ENCODE peak calls at places on chromosome 15, in nine cellular contexts. One of them, this sample, is unnamed. For H3K4me1, the result is how much of the 10 kb centered on the place peaks cover.

GRCh38 chr15:57345584-57345983 is 30.7 kb upstream of the CGNL1 start:
- DNase-seq in prostate gland: no peak
- DNase-seq in hepatocyte: peak
- DNase-seq in lower lobe of right lung: no peak
- DNase-seq in IMR-90: no peak
- DNase-seq in heart left ventricle: no peak
- DNase-seq in psoas muscle: no peak
- DNase-seq in colonic mucosa: no peak
- DNase-seq in HepG2: peak
- DNase-seq in this sample: no peak

GRCh38 chr15:63506537-63507035 is 2.2 kb downstream of the USP3 start:
- DNase-seq in prostate gland: peak
- DNase-seq in hepatocyte: no peak
- DNase-seq in lower lobe of right lung: no peak
- DNase-seq in IMR-90: no peak
- DNase-seq in heart left ventricle: no peak
- DNase-seq in psoas muscle: no peak
- DNase-seq in colonic mucosa: peak
- DNase-seq in HepG2: peak
- DNase-seq in this sample: no peak

GRCh38 chr15:61222010-61222409 is 7.1 kb downstream of the RORA start:
- DNase-seq in prostate gland: no peak
- DNase-seq in hepatocyte: no peak
- DNase-seq in lower lobe of right lung: no peak
- DNase-seq in IMR-90: no peak
- DNase-seq in heart left ventricle: no peak
- DNase-seq in psoas muscle: no peak
- DNase-seq in colonic mucosa: no peak
- DNase-seq in HepG2: no peak
- DNase-seq in this sample: no peak

GRCh38 chr15:83304861-83305661 is 20.6 kb upstream of the BNC1 start:
- DNase-seq in prostate gland: no peak
- DNase-seq in hepatocyte: no peak
- DNase-seq in lower lobe of right lung: no peak
- DNase-seq in IMR-90: peak
- DNase-seq in heart left ventricle: no peak
- DNase-seq in psoas muscle: no peak
- DNase-seq in colonic mucosa: no peak
- DNase-seq in HepG2: no peak
- DNase-seq in this sample: no peak

GRCh38 chr15:51888593-51889195 is 59.2 kb downstream of the TMOD3 start:
- DNase-seq in prostate gland: no peak
- DNase-seq in hepatocyte: peak
- DNase-seq in lower lobe of right lung: no peak
- DNase-seq in IMR-90: peak
- DNase-seq in heart left ventricle: no peak
- DNase-seq in psoas muscle: no peak
- DNase-seq in colonic mucosa: no peak
- DNase-seq in HepG2: no peak
- DNase-seq in this sample: no peak

GRCh38 chr15:41013698-41014414 is 60.6 kb downstream of the CHAC1 start:
- DNase-seq in prostate gland: no peak
- DNase-seq in hepatocyte: no peak
- DNase-seq in lower lobe of right lung: no peak
- DNase-seq in IMR-90: peak
- DNase-seq in heart left ventricle: no peak
- DNase-seq in psoas muscle: no peak
- DNase-seq in colonic mucosa: no peak
- DNase-seq in HepG2: no peak
- DNase-seq in this sample: no peak

GRCh38 chr15:90106522-90107117 is 4.4 kb upstream of the IDH2 start:
- DNase-seq in prostate gland: peak
- DNase-seq in hepatocyte: peak
- DNase-seq in lower lobe of right lung: no peak
- DNase-seq in IMR-90: peak
- DNase-seq in heart left ventricle: peak
- DNase-seq in psoas muscle: peak
- DNase-seq in colonic mucosa: peak
- DNase-seq in HepG2: no peak
- DNase-seq in this sample: no peak

GRCh38 chr15:81893182-81893833 is 152.5 kb downstream of the MEX3B start:
- DNase-seq in prostate gland: no peak
- DNase-seq in hepatocyte: no peak
- DNase-seq in lower lobe of right lung: no peak
- DNase-seq in IMR-90: no peak
- DNase-seq in heart left ventricle: no peak
- DNase-seq in psoas muscle: no peak
- DNase-seq in colonic mucosa: no peak
- DNase-seq in HepG2: no peak
- DNase-seq in this sample: no peak

GRCh38 chr15:25362545-25362944 is 76.3 kb downstream of the UBE3A start:
- DNase-seq in prostate gland: no peak
- DNase-seq in hepatocyte: no peak
- DNase-seq in lower lobe of right lung: no peak
- DNase-seq in IMR-90: no peak
- DNase-seq in heart left ventricle: no peak
- DNase-seq in psoas muscle: no peak
- DNase-seq in colonic mucosa: no peak
- DNase-seq in HepG2: no peak
- DNase-seq in this sample: no peak

GRCh38 chr15:22956257-22956979 is 23.8 kb downstream of the CYFIP1 start:
- DNase-seq in prostate gland: no peak
- DNase-seq in hepatocyte: no peak
- DNase-seq in lower lobe of right lung: no peak
- DNase-seq in IMR-90: no peak
- DNase-seq in heart left ventricle: peak
- DNase-seq in psoas muscle: no peak
- DNase-seq in colonic mucosa: no peak
- DNase-seq in HepG2: no peak
- DNase-seq in this sample: no peak

GRCh38 chr15:78210349-78210717 is 24.0 kb downstream of the ACSBG1 start:
- DNase-seq in prostate gland: no peak
- DNase-seq in hepatocyte: no peak
- DNase-seq in lower lobe of right lung: no peak
- DNase-seq in IMR-90: no peak
- DNase-seq in heart left ventricle: no peak
- DNase-seq in psoas muscle: no peak
- DNase-seq in colonic mucosa: peak
- DNase-seq in HepG2: no peak
- DNase-seq in this sample: no peak

GRCh38 chr15:54915382-54915781 is 281.4 kb downstream of the RSL24D1 start:
- DNase-seq in prostate gland: no peak
- DNase-seq in hepatocyte: no peak
- DNase-seq in lower lobe of right lung: no peak
- DNase-seq in IMR-90: no peak
- DNase-seq in heart left ventricle: no peak
- DNase-seq in psoas muscle: no peak
- DNase-seq in colonic mucosa: no peak
- DNase-seq in HepG2: no peak
- DNase-seq in this sample: no peak

GRCh38 chr15:71730277-71731144 is 79.8 kb upstream of the NR2E3 start:
- DNase-seq in prostate gland: peak
- DNase-seq in hepatocyte: peak
- DNase-seq in lower lobe of right lung: no peak
- DNase-seq in IMR-90: peak
- DNase-seq in heart left ventricle: no peak
- DNase-seq in psoas muscle: no peak
- DNase-seq in colonic mucosa: peak
- DNase-seq in HepG2: peak
- DNase-seq in this sample: peak

GRCh38 chr15:59688383-59688887 is 685 bp downstream of the BNIP2 start:
- DNase-seq in prostate gland: peak
- DNase-seq in hepatocyte: no peak
- DNase-seq in lower lobe of right lung: no peak
- DNase-seq in IMR-90: peak
- DNase-seq in heart left ventricle: no peak
- DNase-seq in psoas muscle: no peak
- DNase-seq in colonic mucosa: no peak
- DNase-seq in HepG2: peak
- DNase-seq in this sample: no peak

GRCh38 chr15:71562251-71562650 is 248.1 kb upstream of the NR2E3 start:
- DNase-seq in prostate gland: no peak
- DNase-seq in hepatocyte: no peak
- DNase-seq in lower lobe of right lung: no peak
- DNase-seq in IMR-90: no peak
- DNase-seq in heart left ventricle: no peak
- DNase-seq in psoas muscle: no peak
- DNase-seq in colonic mucosa: no peak
- DNase-seq in HepG2: no peak
- DNase-seq in this sample: no peak

GRCh38 chr15:35321926-35322325 is 224.0 kb downstream of the DPH6 start:
- DNase-seq in prostate gland: no peak
- DNase-seq in hepatocyte: no peak
- DNase-seq in lower lobe of right lung: no peak
- DNase-seq in IMR-90: no peak
- DNase-seq in heart left ventricle: no peak
- DNase-seq in psoas muscle: no peak
- DNase-seq in colonic mucosa: no peak
- DNase-seq in HepG2: no peak
- DNase-seq in this sample: no peak

DNA sequence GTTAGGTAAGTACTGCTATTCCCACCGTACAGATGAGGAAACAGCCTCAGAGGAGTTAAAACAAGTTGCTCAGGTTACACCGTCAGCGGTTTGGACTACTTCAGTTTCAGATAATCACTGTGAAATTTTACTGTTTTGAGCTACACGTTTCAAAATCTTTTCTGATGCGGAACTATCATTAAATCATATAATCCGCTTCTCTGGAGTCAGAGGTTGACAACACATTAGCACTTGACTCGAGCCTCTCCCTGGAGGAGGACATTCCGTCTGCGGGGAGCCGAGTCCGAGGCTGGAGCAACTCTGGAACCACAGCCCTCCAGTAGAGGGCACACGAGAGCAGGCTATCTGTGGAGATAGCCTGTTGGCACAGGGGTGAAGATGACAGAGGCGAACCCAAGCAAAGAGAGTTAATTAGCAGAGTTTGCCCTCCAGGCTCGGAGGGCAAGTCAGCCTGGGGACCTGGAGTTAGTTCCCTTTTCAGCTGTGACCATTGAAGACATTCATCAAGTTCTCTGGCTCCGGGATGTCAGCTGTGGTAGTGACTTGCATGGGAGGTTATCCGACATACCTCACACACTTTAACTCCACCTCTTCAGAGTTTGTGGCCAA is 131.2 kb downstream of the IGF1R start:
- DNase-seq in prostate gland: peak
- DNase-seq in hepatocyte: peak
- DNase-seq in lower lobe of right lung: peak
- DNase-seq in IMR-90: peak
- DNase-seq in heart left ventricle: peak
- DNase-seq in psoas muscle: peak
- DNase-seq in colonic mucosa: peak
- DNase-seq in HepG2: peak
- DNase-seq in this sample: peak
- H3K4me1 ChIP-seq in prostate gland: under half
- H3K4me1 ChIP-seq in hepatocyte: under half
- H3K4me1 ChIP-seq in lower lobe of right lung: under half
- H3K4me1 ChIP-seq in IMR-90: under half
- H3K4me1 ChIP-seq in heart left ventricle: under half
- H3K4me1 ChIP-seq in psoas muscle: under half
- H3K4me1 ChIP-seq in colonic mucosa: under half
- H3K4me1 ChIP-seq in HepG2: half or more
- H3K4me1 ChIP-seq in this sample: half or more

GRCh38 chr15:88264622-88265021 is 8.1 kb upstream of the NTRK3 start:
- DNase-seq in prostate gland: no peak
- DNase-seq in hepatocyte: no peak
- DNase-seq in lower lobe of right lung: no peak
- DNase-seq in IMR-90: no peak
- DNase-seq in heart left ventricle: no peak
- DNase-seq in psoas muscle: no peak
- DNase-seq in colonic mucosa: no peak
- DNase-seq in HepG2: no peak
- DNase-seq in this sample: no peak
- H3K4me3 ChIP-seq in prostate gland: no peak
- H3K4me3 ChIP-seq in hepatocyte: no peak
- H3K4me3 ChIP-seq in lower lobe of right lung: no peak
- H3K4me3 ChIP-seq in IMR-90: no peak
- H3K4me3 ChIP-seq in heart left ventricle: no peak
- H3K4me3 ChIP-seq in psoas muscle: no peak
- H3K4me3 ChIP-seq in colonic mucosa: no peak
- H3K4me3 ChIP-seq in HepG2: no peak
- H3K4me3 ChIP-seq in this sample: no peak

GRCh38 chr15:88400591-88400990 is 66.6 kb downstream of the MRPL46 start:
- DNase-seq in prostate gland: no peak
- DNase-seq in hepatocyte: no peak
- DNase-seq in lower lobe of right lung: no peak
- DNase-seq in IMR-90: no peak
- DNase-seq in heart left ventricle: no peak
- DNase-seq in psoas muscle: no peak
- DNase-seq in colonic mucosa: no peak
- DNase-seq in HepG2: no peak
- DNase-seq in this sample: no peak
- H3K27ac ChIP-seq in prostate gland: no peak
- H3K27ac ChIP-seq in hepatocyte: peak
- H3K27ac ChIP-seq in lower lobe of right lung: no peak
- H3K27ac ChIP-seq in IMR-90: no peak
- H3K27ac ChIP-seq in heart left ventricle: no peak
- H3K27ac ChIP-seq in psoas muscle: no peak
- H3K27ac ChIP-seq in colonic mucosa: no peak
- H3K27ac ChIP-seq in HepG2: no peak
- H3K27ac ChIP-seq in this sample: no peak

DNA sequence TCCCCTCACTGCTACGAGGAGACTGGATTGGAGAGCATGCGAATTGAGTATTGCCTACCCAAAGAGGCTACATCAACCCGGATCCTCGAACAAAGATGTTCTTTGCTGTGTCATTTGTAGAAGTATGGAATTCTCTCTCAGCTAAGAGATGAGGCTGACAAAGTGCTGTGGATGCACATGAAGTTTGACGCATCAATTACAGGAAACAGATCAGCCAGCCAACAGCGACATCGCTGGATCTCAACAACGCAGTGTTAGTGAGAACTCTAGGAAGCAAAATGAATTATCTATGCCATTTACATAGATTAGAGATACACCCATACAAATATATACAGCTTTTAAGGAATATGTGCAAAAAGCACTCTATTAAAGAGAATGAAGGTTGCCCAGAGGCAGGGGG is 160.6 kb upstream of the RGMA start:
- DNase-seq in prostate gland: no peak
- DNase-seq in hepatocyte: no peak
- DNase-seq in lower lobe of right lung: no peak
- DNase-seq in IMR-90: no peak
- DNase-seq in heart left ventricle: no peak
- DNase-seq in psoas muscle: no peak
- DNase-seq in colonic mucosa: no peak
- DNase-seq in HepG2: no peak
- DNase-seq in this sample: no peak
- H3K4me1 ChIP-seq in prostate gland: under half
- H3K4me1 ChIP-seq in hepatocyte: under half
- H3K4me1 ChIP-seq in lower lobe of right lung: under half
- H3K4me1 ChIP-seq in IMR-90: under half
- H3K4me1 ChIP-seq in heart left ventricle: under half
- H3K4me1 ChIP-seq in psoas muscle: under half
- H3K4me1 ChIP-seq in colonic mucosa: under half
- H3K4me1 ChIP-seq in HepG2: under half
- H3K4me1 ChIP-seq in this sample: under half

This sample was measured in body of pancreas.